ENCODE peak calls at places on chromosomes 12 and 14, in five cellular contexts. One of them, this sample, is unnamed. For H3K4me1, the result is how much of the 10 kb centered on the place peaks cover.

GRCh38 chr12:95412826-95413311 is 61.1 kb upstream of the METAP2 start:
- DNase-seq in A549: no peak
- DNase-seq in tibial nerve: no peak
- DNase-seq in left ventricle myocardium inferior: no peak
- DNase-seq in heart left ventricle: no peak
- DNase-seq in this sample: no peak

GRCh38 chr12:18998343-18999270 is 130.9 kb upstream of the PLEKHA5 start:
- DNase-seq in A549: peak
- DNase-seq in tibial nerve: no peak
- DNase-seq in left ventricle myocardium inferior: no peak
- DNase-seq in heart left ventricle: no peak
- DNase-seq in this sample: no peak

GRCh38 chr12:31622038-31622437 is 31.1 kb upstream of the DENND5B start:
- DNase-seq in A549: no peak
- DNase-seq in tibial nerve: no peak
- DNase-seq in left ventricle myocardium inferior: no peak
- DNase-seq in heart left ventricle: no peak
- DNase-seq in this sample: no peak

GRCh38 chr14:87503711-87504110 is 489.3 kb downstream of the GALC start:
- DNase-seq in A549: no peak
- DNase-seq in tibial nerve: no peak
- DNase-seq in left ventricle myocardium inferior: no peak
- DNase-seq in heart left ventricle: no peak
- DNase-seq in this sample: no peak

GRCh38 chr14:93207468-93208308 is 632 bp downstream of the UBR7 start:
- DNase-seq in A549: peak
- DNase-seq in tibial nerve: peak
- DNase-seq in left ventricle myocardium inferior: peak
- DNase-seq in heart left ventricle: peak
- DNase-seq in this sample: no peak

GRCh38 chr12:5889381-5890047 is 55.5 kb downstream of the ANO2 start:
- DNase-seq in A549: peak
- DNase-seq in tibial nerve: no peak
- DNase-seq in left ventricle myocardium inferior: no peak
- DNase-seq in heart left ventricle: no peak
- DNase-seq in this sample: peak

GRCh38 chr12:98686603-98687002 is 41.5 kb downstream of the APAF1 start:
- DNase-seq in A549: no peak
- DNase-seq in tibial nerve: no peak
- DNase-seq in left ventricle myocardium inferior: no peak
- DNase-seq in heart left ventricle: no peak
- DNase-seq in this sample: no peak

GRCh38 chr12:6294533-6295186 is 15.8 kb upstream of the PLEKHG6 start:
- DNase-seq in A549: no peak
- DNase-seq in tibial nerve: no peak
- DNase-seq in left ventricle myocardium inferior: no peak
- DNase-seq in heart left ventricle: no peak
- DNase-seq in this sample: no peak

GRCh38 chr12:45725631-45726593 is 3.6 kb upstream of the ARID2 start:
- DNase-seq in A549: peak
- DNase-seq in tibial nerve: no peak
- DNase-seq in left ventricle myocardium inferior: no peak
- DNase-seq in heart left ventricle: no peak
- DNase-seq in this sample: no peak

GRCh38 chr12:115337693-115338543 is 653.9 kb upstream of the TBX3 start:
- DNase-seq in A549: peak
- DNase-seq in tibial nerve: peak
- DNase-seq in left ventricle myocardium inferior: peak
- DNase-seq in heart left ventricle: no peak
- DNase-seq in this sample: peak

GRCh38 chr12:8996682-8997405 is 7.5 kb downstream of the KLRG1 start:
- DNase-seq in A549: no peak
- DNase-seq in tibial nerve: no peak
- DNase-seq in left ventricle myocardium inferior: no peak
- DNase-seq in heart left ventricle: no peak
- DNase-seq in this sample: no peak

GRCh38 chr12:117014342-117014887 is 84.8 kb downstream of the TESC start:
- DNase-seq in A549: no peak
- DNase-seq in tibial nerve: no peak
- DNase-seq in left ventricle myocardium inferior: no peak
- DNase-seq in heart left ventricle: no peak
- DNase-seq in this sample: no peak

GRCh38 chr12:44428825-44429224 is 447.3 kb downstream of the NELL2 start:
- DNase-seq in A549: no peak
- DNase-seq in tibial nerve: no peak
- DNase-seq in left ventricle myocardium inferior: no peak
- DNase-seq in heart left ventricle: no peak
- DNase-seq in this sample: no peak

GRCh38 chr14:101575581-101575980 is 14.3 kb downstream of the DIO3 start:
- DNase-seq in A549: no peak
- DNase-seq in tibial nerve: no peak
- DNase-seq in left ventricle myocardium inferior: no peak
- DNase-seq in heart left ventricle: no peak
- DNase-seq in this sample: no peak

GRCh38 chr14:70713096-70713875 is 71.6 kb downstream of the TTC9 start:
- DNase-seq in A549: no peak
- DNase-seq in tibial nerve: no peak
- DNase-seq in left ventricle myocardium inferior: no peak
- DNase-seq in heart left ventricle: no peak
- DNase-seq in this sample: no peak

GRCh38 chr12:1418144-1418543 is 176.2 kb downstream of the FBXL14 start:
- DNase-seq in A549: no peak
- DNase-seq in tibial nerve: no peak
- DNase-seq in left ventricle myocardium inferior: no peak
- DNase-seq in heart left ventricle: no peak
- DNase-seq in this sample: no peak

GRCh38 chr12:85835810-85836715 is at the start of gene RASSF9:
- DNase-seq in A549: peak
- DNase-seq in tibial nerve: peak
- DNase-seq in left ventricle myocardium inferior: peak
- DNase-seq in heart left ventricle: peak
- DNase-seq in this sample: peak

GRCh38 chr12:31035944-31036665 is 37.6 kb upstream of the DDX11 start:
- DNase-seq in A549: no peak
- DNase-seq in tibial nerve: no peak
- DNase-seq in left ventricle myocardium inferior: no peak
- DNase-seq in heart left ventricle: no peak
- DNase-seq in this sample: no peak

GRCh38 chr12:111942557-111942956 is 70.4 kb downstream of the TMEM116 start:
- DNase-seq in A549: peak
- DNase-seq in tibial nerve: no peak
- DNase-seq in left ventricle myocardium inferior: no peak
- DNase-seq in heart left ventricle: no peak
- DNase-seq in this sample: no peak

GRCh38 chr14:38662781-38663180 is 406.9 kb upstream of the CLEC14A start:
- DNase-seq in A549: no peak
- DNase-seq in tibial nerve: no peak
- DNase-seq in left ventricle myocardium inferior: no peak
- DNase-seq in heart left ventricle: no peak
- DNase-seq in this sample: no peak

GRCh38 chr12:2737656-2738241 is 57.0 kb upstream of the FKBP4 start:
- DNase-seq in A549: no peak
- DNase-seq in tibial nerve: no peak
- DNase-seq in left ventricle myocardium inferior: no peak
- DNase-seq in heart left ventricle: no peak
- DNase-seq in this sample: no peak

DNA sequence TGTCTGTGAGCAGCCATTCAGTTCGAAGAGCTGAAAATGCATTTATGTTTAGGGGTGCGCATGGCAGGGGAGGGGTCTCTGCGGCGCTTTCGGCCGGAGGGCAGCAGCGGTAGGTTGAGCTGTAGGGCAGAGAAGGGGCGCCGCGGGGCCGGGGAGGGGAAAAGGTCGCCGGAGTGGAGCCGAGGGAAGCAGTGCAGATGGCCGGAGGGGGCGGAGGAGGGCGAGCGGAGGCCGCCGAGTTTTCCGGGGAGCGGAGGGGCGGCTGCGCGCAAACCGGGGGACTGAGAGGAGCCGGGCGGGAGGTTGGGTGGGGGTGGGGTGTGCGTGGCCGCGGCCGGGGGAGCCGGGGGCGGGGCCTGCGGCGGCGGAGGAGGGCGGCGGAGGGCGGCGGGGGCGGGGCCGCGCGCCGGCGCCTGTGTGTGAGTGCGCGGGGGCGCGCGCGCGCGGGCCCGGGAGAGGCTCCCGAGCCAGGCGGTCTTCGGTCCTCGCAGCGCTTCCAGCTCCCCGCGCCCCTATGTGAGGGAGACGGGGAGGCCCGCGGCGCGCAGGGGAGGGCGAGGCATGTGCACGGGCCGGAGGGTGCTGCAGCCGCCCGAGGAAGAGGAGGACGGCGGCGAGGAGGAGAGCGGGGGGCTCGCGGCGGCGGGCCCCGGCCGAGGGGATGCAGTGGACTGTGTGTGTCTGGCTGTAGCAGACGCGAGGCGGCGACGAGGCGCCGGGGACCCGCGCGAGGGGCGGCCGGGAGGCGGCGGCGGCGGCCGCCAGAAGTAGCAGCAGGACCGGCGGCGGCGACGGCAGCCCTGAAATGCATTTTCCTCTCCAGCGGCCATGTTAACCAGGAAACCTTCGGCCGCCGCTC is at the start of gene DYRK2:
- DNase-seq in A549: peak
- DNase-seq in tibial nerve: peak
- DNase-seq in left ventricle myocardium inferior: peak
- DNase-seq in heart left ventricle: peak
- DNase-seq in this sample: peak
- TF ChIP-seq CTCF in A549: no peak
- TF ChIP-seq CTCF in tibial nerve: no peak
- TF ChIP-seq CTCF in left ventricle myocardium inferior: peak
- TF ChIP-seq CTCF in heart left ventricle: no peak
- TF ChIP-seq CTCF in this sample: peak

DNA sequence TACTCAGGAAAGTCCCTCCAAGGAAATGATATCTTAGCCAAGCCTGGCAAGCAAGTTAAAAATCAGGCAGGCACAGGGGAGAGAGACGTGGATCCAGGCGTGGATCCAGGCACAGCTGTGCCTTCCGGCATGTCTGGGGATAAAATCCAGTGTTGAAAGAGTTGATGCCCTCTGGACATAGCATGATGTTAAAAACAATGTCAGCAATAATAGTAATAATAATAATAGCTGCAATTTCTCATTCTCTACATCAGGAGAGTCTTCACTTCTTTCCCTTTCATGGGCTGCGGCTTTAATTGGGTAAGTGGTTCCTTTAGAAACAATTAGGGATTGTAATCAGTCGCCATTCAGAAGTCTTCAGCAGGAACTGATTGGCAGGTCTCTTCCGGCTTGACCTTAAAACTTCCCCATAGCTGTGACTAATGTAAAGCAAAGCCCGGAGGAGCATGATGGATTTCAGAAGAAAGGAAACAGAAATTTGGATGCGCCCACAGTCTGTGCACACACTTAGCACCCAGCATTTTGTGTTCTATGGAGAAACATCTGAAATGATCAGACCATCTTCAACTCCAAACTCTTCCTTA is 230.1 kb downstream of the SLC41A2 start:
- DNase-seq in A549: no peak
- DNase-seq in tibial nerve: no peak
- DNase-seq in left ventricle myocardium inferior: no peak
- DNase-seq in heart left ventricle: no peak
- DNase-seq in this sample: no peak
- H3K4me3 ChIP-seq in A549: no peak
- H3K4me3 ChIP-seq in tibial nerve: no peak
- H3K4me3 ChIP-seq in left ventricle myocardium inferior: no peak
- H3K4me3 ChIP-seq in heart left ventricle: no peak
- H3K4me3 ChIP-seq in this sample: no peak

GRCh38 chr12:75850751-75851462 is 180.7 kb downstream of the PHLDA1 start:
- DNase-seq in A549: peak
- DNase-seq in tibial nerve: no peak
- DNase-seq in left ventricle myocardium inferior: no peak
- DNase-seq in heart left ventricle: no peak
- DNase-seq in this sample: no peak

GRCh38 chr12:75853621-75854020 is 178.0 kb downstream of the PHLDA1 start:
- DNase-seq in A549: no peak
- DNase-seq in tibial nerve: no peak
- DNase-seq in left ventricle myocardium inferior: no peak
- DNase-seq in heart left ventricle: no peak
- DNase-seq in this sample: no peak

GRCh38 chr12:75854681-75855309 is 176.8 kb downstream of the PHLDA1 start:
- DNase-seq in A549: no peak
- DNase-seq in tibial nerve: no peak
- DNase-seq in left ventricle myocardium inferior: no peak
- DNase-seq in heart left ventricle: no peak
- DNase-seq in this sample: no peak

GRCh38 chr12:75852143-75852542 is 179.4 kb downstream of the PHLDA1 start:
- DNase-seq in A549: no peak
- DNase-seq in tibial nerve: no peak
- DNase-seq in left ventricle myocardium inferior: no peak
- DNase-seq in heart left ventricle: no peak
- DNase-seq in this sample: no peak

DNA sequence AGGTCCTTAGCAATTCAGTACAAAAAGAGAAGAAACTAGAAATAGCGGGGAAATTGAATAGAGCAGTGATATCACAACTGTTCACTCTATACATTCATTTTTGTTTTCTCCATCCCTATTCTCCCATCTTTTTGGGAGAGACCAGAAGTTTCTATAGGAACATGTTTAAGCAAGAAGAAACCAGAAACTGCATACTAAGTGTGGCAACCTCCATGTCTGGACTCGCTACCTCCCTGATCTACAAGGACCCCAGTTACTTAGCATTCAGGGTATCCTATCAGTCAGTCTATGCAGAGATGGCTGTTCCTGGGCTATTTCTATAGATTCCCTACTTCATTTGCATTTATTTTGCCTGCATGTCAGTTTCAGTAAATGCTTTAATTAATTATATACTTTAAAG is 178.6 kb downstream of the PHLDA1 start:
- DNase-seq in A549: no peak
- DNase-seq in tibial nerve: no peak
- DNase-seq in left ventricle myocardium inferior: no peak
- DNase-seq in heart left ventricle: no peak
- DNase-seq in this sample: no peak
- H3K4me1 ChIP-seq in A549: under half
- H3K4me1 ChIP-seq in tibial nerve: under half
- H3K4me1 ChIP-seq in left ventricle myocardium inferior: under half
- H3K4me1 ChIP-seq in heart left ventricle: under half
- H3K4me1 ChIP-seq in this sample: under half

DNA sequence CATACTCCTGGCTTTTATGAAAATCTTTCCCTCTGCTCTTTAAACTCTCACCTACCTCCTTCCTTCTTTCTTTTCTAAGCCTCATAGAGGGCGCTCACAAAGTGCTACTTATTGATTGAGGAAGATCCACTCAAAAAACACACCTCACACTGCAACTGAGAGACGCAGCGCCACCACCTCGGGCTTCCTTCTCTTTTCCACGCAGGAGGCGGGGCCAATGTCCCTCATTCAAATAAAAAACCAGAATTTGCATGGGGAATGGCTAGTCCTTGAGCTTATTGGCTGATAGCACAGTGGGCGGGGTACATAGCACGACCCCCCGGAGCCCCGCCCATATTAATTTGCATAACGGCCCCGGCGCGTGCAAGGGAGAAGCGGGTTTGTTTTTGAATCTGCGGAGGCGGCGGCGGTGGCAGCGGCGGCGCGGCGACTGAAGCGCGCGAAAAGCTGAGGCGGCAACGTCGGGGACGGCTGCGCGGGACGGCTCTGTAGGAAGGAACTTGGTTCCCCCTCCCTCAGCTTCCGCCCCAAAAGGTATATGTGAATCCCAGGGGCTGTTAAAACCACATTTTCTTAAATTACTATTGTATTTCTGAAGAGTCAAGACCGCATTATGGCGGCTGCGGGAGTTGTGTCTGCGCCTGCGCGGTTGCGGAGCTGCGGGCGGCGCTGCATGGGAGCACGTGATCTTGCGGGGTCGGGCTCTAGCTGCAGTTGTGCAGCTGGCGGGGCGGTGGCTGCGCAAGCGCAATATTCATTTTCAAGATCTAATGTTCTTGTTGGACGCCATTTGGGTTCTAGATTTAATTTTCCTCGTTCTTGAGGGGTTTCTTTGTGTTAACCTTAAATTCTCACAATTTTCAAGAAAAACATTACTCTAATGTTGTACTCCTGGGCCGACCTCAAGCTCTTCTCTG is at the start of gene ATF7IP:
- DNase-seq in A549: peak
- DNase-seq in tibial nerve: peak
- DNase-seq in left ventricle myocardium inferior: peak
- DNase-seq in heart left ventricle: peak
- DNase-seq in this sample: peak
- TF ChIP-seq CTCF in A549: peak
- TF ChIP-seq CTCF in tibial nerve: peak
- TF ChIP-seq CTCF in left ventricle myocardium inferior: peak
- TF ChIP-seq CTCF in heart left ventricle: no peak
- TF ChIP-seq CTCF in this sample: peak

This sample was measured in right atrium auricular region.